ENCODE peak calls at places on chromosomes 13 and 19, in ten cellular contexts. B is nephron progenitor cell, X is foreskin fibroblast, E is choroid plexus epithelial cell, M is glutamatergic neuron, U is MCF 10A, P is tibial artery, G is fibroblast of mammary gland, Q is HFFc6, F is IMR-90. D is an unnamed sample.

GRCh38 chr13:27489456-27489855 is 39.1 kb upstream of the MTIF3 start:
- DNase-seq in Q (no peak), B (no peak), G (no peak), F (no peak), M (no peak), E (no peak), P (no peak), X (no peak), U (no peak), D (no peak)

GRCh38 chr13:33271759-33272158 is 13.8 kb downstream of the STARD13 start:
- DNase-seq in G (peak), E (no peak), F (peak), M (no peak), X (no peak), B (no peak), Q (no peak), U (no peak), P (no peak), D (no peak)

GRCh38 chr13:98960331-98961203 is 17.3 kb downstream of the DOCK9 start:
- DNase-seq in Q (no peak), U (no peak), F (no peak), M (no peak), E (no peak), P (no peak), X (no peak), B (no peak), G (no peak), D (no peak)

GRCh38 chr13:105202384-105202783 is 1333.1 kb downstream of the EFNB2 start:
- DNase-seq in B (peak), G (peak), E (peak), U (peak), P (no peak), M (no peak), F (peak), Q (no peak), X (peak), D (no peak)

GRCh38 chr13:35378939-35379338 is 97.5 kb downstream of the MAB21L1 start:
- DNase-seq in X (peak), Q (no peak), G (peak), B (no peak), U (no peak), F (peak), E (peak), P (no peak), M (no peak), D (no peak)

GRCh38 chr19:18322318-18322758 is 538 bp downstream of the LSM4 start:
- DNase-seq in U (peak), X (peak), F (peak), M (peak), G (peak), E (peak), B (peak), P (no peak), Q (peak), D (peak)

GRCh38 chr19:29678484-29679106 is 13.3 kb downstream of the PLEKHF1 start:
- DNase-seq in G (peak), Q (no peak), B (no peak), E (no peak), X (peak), M (peak), P (peak), U (no peak), F (no peak), D (no peak)

GRCh38 chr13:52158629-52159158 is 703 bp downstream of the NEK3 start:
- DNase-seq in U (peak), G (peak), M (no peak), F (peak), E (peak), B (no peak), Q (no peak), P (peak), X (peak), D (no peak)

GRCh38 chr13:45826741-45827140 is 24.8 kb downstream of the SIAH3 start:
- DNase-seq in Q (no peak), U (no peak), E (no peak), G (no peak), X (no peak), F (no peak), P (no peak), B (no peak), M (no peak), D (no peak)

GRCh38 chr19:38862321-38863059 is 12.7 kb upstream of the HNRNPL start:
- DNase-seq in Q (no peak), G (peak), E (no peak), X (peak), B (no peak), M (no peak), U (no peak), F (no peak), P (no peak), D (no peak)

GRCh38 chr13:111656439-111656838 is 336.0 kb downstream of the TEX29 start:
- DNase-seq in P (no peak), U (no peak), M (no peak), B (no peak), F (no peak), G (no peak), E (no peak), Q (no peak), X (no peak), D (no peak)

GRCh38 chr13:50714886-50715285 is 128.6 kb downstream of the DLEU7 start:
- DNase-seq in X (no peak), U (no peak), Q (no peak), G (no peak), E (no peak), P (no peak), F (no peak), B (no peak), M (no peak), D (no peak)

GRCh38 chr13:60331249-60332012 is 65.6 kb upstream of the TDRD3 start:
- DNase-seq in P (no peak), U (no peak), B (no peak), X (no peak), G (no peak), M (no peak), Q (no peak), F (no peak), E (no peak), D (no peak)

GRCh38 chr19:49403404-49404187 is 15.5 kb downstream of the KASH5 start:
- DNase-seq in F (peak), X (no peak), Q (no peak), U (peak), G (no peak), P (no peak), E (peak), M (peak), B (peak), D (no peak)

GRCh38 chr19:45630463-45630862 is 8.7 kb downstream of the EML2 start:
- DNase-seq in U (peak), Q (peak), X (peak), B (no peak), G (peak), F (peak), P (no peak), M (no peak), E (peak), D (no peak)

GRCh38 chr13:107531816-107532215 is 683.5 kb downstream of the LIG4 start:
- DNase-seq in U (no peak), X (no peak), B (no peak), P (no peak), Q (no peak), M (no peak), E (no peak), G (no peak), F (no peak), D (no peak)

GRCh38 chr19:56110515-56111448 is 10.3 kb downstream of the ZNF787 start:
- DNase-seq in X (peak), U (no peak), P (no peak), M (no peak), B (peak), F (peak), G (peak), E (peak), Q (no peak), D (no peak)

GRCh38 chr13:36872621-36873020 is 47.4 kb downstream of the SMAD9 start:
- DNase-seq in X (no peak), P (no peak), U (no peak), B (peak), F (no peak), G (no peak), E (no peak), M (no peak), Q (no peak), D (no peak)

GRCh38 chr13:77859450-77859849 is 59.2 kb downstream of the EDNRB start:
- DNase-seq in G (peak), X (peak), M (no peak), E (peak), Q (no peak), B (no peak), F (peak), P (no peak), U (peak), D (no peak)

GRCh38 chr19:35843676-35844481 is 8.4 kb downstream of the NPHS1 start:
- DNase-seq in G (peak), E (no peak), Q (no peak), M (peak), P (no peak), F (no peak), U (no peak), X (no peak), B (peak), D (no peak)

GRCh38 chr19:6516018-6516658 is 14.0 kb upstream of the TUBB4A start:
- DNase-seq in P (peak), B (peak), X (peak), G (peak), M (peak), E (peak), F (peak), U (peak), Q (peak), D (peak)

GRCh38 chr19:55697069-55697440 is 22.0 kb downstream of the EPN1 start:
- DNase-seq in B (no peak), Q (no peak), G (no peak), F (no peak), E (no peak), M (no peak), P (peak), U (no peak), X (no peak), D (no peak)

GRCh38 chr13:42022796-42023493 is 25.5 kb upstream of the DGKH start:
- DNase-seq in Q (no peak), B (no peak), F (no peak), G (peak), X (peak), E (no peak), M (no peak), P (no peak), U (no peak), D (no peak)

GRCh38 chr19:41328157-41328817 is 18.3 kb downstream of the CCDC97 start:
- DNase-seq in M (no peak), P (no peak), U (no peak), G (no peak), B (no peak), E (peak), X (peak), Q (no peak), F (peak), D (no peak)

GRCh38 chr19:9494096-9494495 is 4.3 kb downstream of the ZNF560 start:
- DNase-seq in M (no peak), P (no peak), Q (no peak), X (no peak), U (no peak), E (no peak), G (no peak), F (no peak), B (no peak), D (no peak)

GRCh38 chr19:9500796-9501195 is 2.4 kb upstream of the ZNF560 start:
- DNase-seq in X (no peak), G (no peak), P (no peak), E (no peak), U (no peak), Q (no peak), B (no peak), M (no peak), F (no peak), D (no peak)

DNA sequence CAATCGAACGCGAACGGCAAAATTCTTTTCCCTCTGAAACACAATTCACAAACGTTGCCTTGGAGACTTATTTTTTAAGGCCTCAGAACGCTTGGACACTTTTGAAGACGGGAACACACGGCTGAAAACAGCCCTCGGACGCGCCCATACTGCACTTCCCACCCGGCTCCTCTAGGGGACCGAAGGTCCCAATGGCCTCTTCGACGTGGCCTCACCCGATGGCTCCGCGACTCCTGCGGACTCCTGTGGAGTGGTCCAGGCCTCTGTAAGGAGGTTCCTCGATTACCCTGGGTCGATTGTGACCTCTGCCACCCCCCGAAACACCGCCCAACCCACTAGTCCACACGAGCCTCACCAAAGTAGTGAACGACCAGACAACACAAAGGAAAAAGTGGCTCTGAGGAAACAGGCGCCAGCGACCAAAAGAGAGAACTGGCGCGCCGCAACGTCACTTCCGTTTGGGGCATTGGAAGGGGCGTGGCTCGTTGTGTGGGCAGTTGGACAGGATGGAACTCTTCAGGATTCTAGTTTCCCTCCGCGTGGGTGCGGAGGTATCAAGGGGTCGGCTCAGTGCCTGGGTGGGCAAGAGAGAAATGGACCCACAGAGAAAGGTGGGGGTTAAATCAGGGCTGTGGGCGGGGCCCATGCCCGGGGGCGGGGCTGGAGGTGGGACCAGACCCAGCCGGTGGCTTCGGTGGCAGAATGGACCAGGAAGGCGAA is at the start of gene ZNF560:
- DNase-seq in B (no peak), E (peak), Q (no peak), G (peak), U (no peak), F (peak), M (no peak), P (no peak), X (peak), D (no peak)
- TF ChIP-seq CTCF in B (no peak), E (peak), Q (peak), G (peak), U (peak), F (no peak), M (no peak), P (no peak), X (peak), D (no peak)

DNA sequence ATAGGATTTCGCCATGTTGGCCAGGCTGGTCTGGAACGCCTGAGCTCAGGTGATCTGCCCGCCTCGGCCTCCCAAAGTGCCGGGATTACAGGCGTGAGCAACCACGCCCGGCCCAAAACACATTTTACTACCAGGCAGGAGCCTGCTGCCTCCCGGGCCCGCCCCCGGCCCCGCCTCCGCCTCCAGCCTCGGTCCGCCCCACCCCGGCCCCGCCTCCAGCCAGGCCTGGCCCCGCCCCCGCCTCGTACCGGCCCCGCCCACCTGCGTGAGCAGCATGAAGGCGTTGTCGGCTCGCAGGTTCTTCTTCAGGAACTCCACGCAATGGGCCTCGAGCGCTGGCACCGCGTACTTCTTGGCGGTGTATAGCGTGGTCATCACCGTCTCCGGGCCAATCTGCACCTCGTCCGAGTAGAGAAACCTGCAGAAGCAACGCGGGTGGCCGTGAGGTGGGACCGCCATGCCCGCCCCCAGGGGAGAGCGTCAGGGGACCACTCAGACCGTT is 22.7 kb downstream of the BTBD2 start:
- DNase-seq in E (no peak), X (peak), U (peak), Q (no peak), F (no peak), G (no peak), M (no peak), B (no peak), P (no peak), D (no peak)
- TF ChIP-seq CTCF in E (no peak), X (no peak), U (no peak), Q (no peak), F (no peak), G (no peak), M (no peak), B (no peak), P (no peak), D (no peak)

GRCh38 chr13:95536629-95537241 is 15.8 kb upstream of the CLDN10 start:
- DNase-seq in U (peak), G (peak), M (no peak), B (no peak), Q (peak), E (peak), P (no peak), F (peak), X (peak), D (no peak)
- TF ChIP-seq CTCF in U (peak), G (peak), M (peak), B (peak), Q (peak), E (peak), P (peak), F (peak), X (peak), D (peak)

GRCh38 chr19:53775524-53775923 is 48.6 kb downstream of the NLRP12 start:
- DNase-seq in F (no peak), U (no peak), B (no peak), G (no peak), X (no peak), P (no peak), M (no peak), E (no peak), Q (no peak), D (no peak)

GRCh38 chr19:53771133-53771532 is 53.0 kb downstream of the NLRP12 start:
- DNase-seq in U (no peak), X (no peak), B (no peak), F (no peak), E (no peak), G (no peak), M (no peak), P (no peak), Q (no peak), D (no peak)

GRCh38 chr19:53768401-53768800 is 55.7 kb downstream of the NLRP12 start:
- DNase-seq in M (no peak), G (no peak), X (no peak), U (no peak), E (no peak), Q (no peak), F (no peak), B (no peak), P (no peak), D (no peak)

GRCh38 chr19:53774011-53774410 is 50.1 kb downstream of the NLRP12 start:
- DNase-seq in F (no peak), G (no peak), B (no peak), Q (no peak), P (no peak), X (no peak), E (no peak), M (no peak), U (no peak), D (no peak)

GRCh38 chr19:53772943-53773342 is 51.2 kb downstream of the NLRP12 start:
- DNase-seq in M (peak), F (peak), X (peak), B (peak), P (no peak), U (peak), Q (peak), E (peak), G (peak), D (peak)
- TF ChIP-seq CTCF in M (peak), F (peak), X (peak), B (peak), P (peak), U (peak), Q (peak), E (peak), G (peak), D (peak)

DNA sequence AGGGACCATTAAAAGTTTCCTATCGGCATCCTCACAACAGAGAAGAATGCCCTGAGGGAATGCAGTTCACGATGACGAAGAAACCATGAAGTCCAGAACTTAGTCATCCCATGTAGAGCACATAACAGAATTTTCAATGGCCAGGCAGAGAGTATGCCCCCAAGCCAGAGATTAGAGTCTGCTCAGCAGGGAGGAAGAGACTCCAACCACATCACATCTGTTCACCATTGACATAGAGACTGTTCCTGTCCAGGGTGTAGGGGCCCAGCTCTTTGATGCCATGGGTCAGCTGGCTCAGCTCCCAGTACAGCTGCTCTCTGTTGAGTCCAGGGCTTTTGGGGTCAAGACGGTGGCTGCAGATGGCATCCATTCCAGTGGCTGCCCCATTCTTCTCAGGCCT is 68.2 kb downstream of the MBD3L1 start:
- DNase-seq in M (no peak), F (no peak), E (no peak), B (no peak), G (no peak), X (no peak), P (no peak), Q (no peak), U (no peak), D (no peak)
- TF ChIP-seq CTCF in M (no peak), F (no peak), E (no peak), B (no peak), G (no peak), X (no peak), P (no peak), Q (no peak), U (no peak), D (no peak)

GRCh38 chr13:30564489-30564888 is 53.2 kb upstream of the USPL1 start:
- DNase-seq in Q (no peak), F (no peak), X (no peak), P (no peak), B (no peak), E (no peak), G (no peak), M (no peak), U (no peak), D (no peak)
- TF ChIP-seq CTCF in Q (no peak), F (no peak), X (no peak), P (no peak), B (no peak), E (no peak), G (no peak), M (no peak), U (no peak), D (no peak)

GRCh38 chr19:54299515-54299914 is 13.5 kb downstream of the LILRA5 start:
- DNase-seq in E (no peak), B (no peak), Q (no peak), P (no peak), X (no peak), F (no peak), U (no peak), G (no peak), M (no peak), D (no peak)

GRCh38 chr19:54298357-54299125 is 14.4 kb downstream of the LILRA5 start:
- DNase-seq in U (no peak), B (no peak), P (no peak), F (no peak), Q (no peak), X (no peak), M (no peak), E (no peak), G (no peak), D (no peak)

GRCh38 chr19:54299126-54299498 is 13.9 kb downstream of the LILRA5 start:
- DNase-seq in M (no peak), U (no peak), F (no peak), P (no peak), E (no peak), B (no peak), G (no peak), X (no peak), Q (no peak), D (no peak)

GRCh38 chr19:54294539-54294938 is 13.6 kb upstream of the LILRB2 start:
- DNase-seq in G (no peak), Q (no peak), B (no peak), P (no peak), M (no peak), U (no peak), X (no peak), E (no peak), F (no peak), D (no peak)

DNA sequence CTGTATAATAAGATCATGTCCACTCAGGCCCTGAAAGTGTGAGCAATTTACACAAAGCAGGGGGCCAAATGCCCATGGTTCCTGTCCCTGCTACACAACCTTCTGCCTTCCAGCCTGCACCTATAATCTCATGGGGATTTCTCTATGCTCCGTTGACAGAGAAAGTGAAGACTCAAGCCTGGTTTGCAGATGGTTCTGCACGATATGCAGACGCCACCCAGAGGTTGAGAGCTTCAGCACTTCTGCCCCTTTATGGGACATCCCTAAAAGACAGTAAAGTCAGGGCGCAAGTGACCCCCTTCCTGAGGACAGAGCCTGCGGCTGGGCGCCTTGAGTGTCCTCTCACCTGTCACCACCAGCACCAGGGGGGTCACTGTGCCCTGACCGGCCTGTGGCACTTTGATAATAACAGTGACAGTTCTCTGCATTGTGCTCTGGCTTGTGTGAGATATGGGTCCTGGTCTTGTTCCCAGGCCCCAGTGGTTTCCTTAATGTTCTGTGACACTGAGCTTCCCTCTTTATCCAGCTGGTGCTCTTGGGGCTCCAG is 15.1 kb downstream of the LILRA5 start:
- DNase-seq in E (peak), F (no peak), B (no peak), G (no peak), X (peak), M (no peak), Q (no peak), U (peak), P (no peak), D (no peak)
- TF ChIP-seq CTCF in E (peak), F (no peak), B (no peak), G (no peak), X (no peak), M (no peak), Q (peak), U (no peak), P (no peak), D (no peak)